ENCODE peak calls at places on chromosomes 1 and 21, in five cellular contexts. M, F, W, X and B are unnamed samples.

GRCh38 chr1:93196591-93196990 is 16.1 kb downstream of the CCDC18 start:
- DNase-seq in M (no peak), F (no peak), W (peak), X (no peak), B (no peak)

GRCh38 chr1:172815740-172816139 is 156.8 kb downstream of the FASLG start:
- DNase-seq in M (no peak), F (no peak), W (peak), X (no peak), B (no peak)

GRCh38 chr1:235883261-235883927 is 16.7 kb upstream of the LYST start:
- DNase-seq in M (peak), F (peak), W (peak), X (peak), B (peak)

GRCh38 chr1:103327054-103327719 is 198.3 kb upstream of the RNPC3 start:
- DNase-seq in M (no peak), F (no peak), W (no peak), X (no peak), B (no peak)

GRCh38 chr1:152654110-152654509 is 9.1 kb upstream of the LCE2D start:
- DNase-seq in M (no peak), F (peak), W (peak), X (no peak), B (peak)

GRCh38 chr1:218548764-218549163 is 203.6 kb downstream of the TGFB2 start:
- DNase-seq in M (no peak), F (no peak), W (no peak), X (no peak), B (no peak)

GRCh38 chr1:66346873-66347272 is 187.1 kb upstream of the SGIP1 start:
- DNase-seq in M (no peak), F (no peak), W (no peak), X (no peak), B (no peak)

GRCh38 chr1:175866776-175867175 is 123.4 kb upstream of the TNR start:
- DNase-seq in M (no peak), F (no peak), W (no peak), X (no peak), B (no peak)

GRCh38 chr1:168643152-168643551 is 66.7 kb downstream of the XCL1 start:
- DNase-seq in M (no peak), F (no peak), W (no peak), X (no peak), B (no peak)

GRCh38 chr1:228143480-228144212 is 3.6 kb downstream of the GUK1 start:
- DNase-seq in M (no peak), F (no peak), W (no peak), X (no peak), B (no peak)

GRCh38 chr1:151820940-151821339 is 10.7 kb downstream of the RORC start:
- DNase-seq in M (no peak), F (no peak), W (no peak), X (no peak), B (peak)

GRCh38 chr1:2304921-2305681 is 77.0 kb downstream of the SKI start:
- DNase-seq in M (no peak), F (no peak), W (no peak), X (no peak), B (no peak)

GRCh38 chr1:2585318-2586092 is 1.1 kb upstream of the PRXL2B start:
- DNase-seq in M (peak), F (peak), W (peak), X (peak), B (peak)

GRCh38 chr1:53654216-53655210 is 84.5 kb downstream of the GLIS1 start:
- DNase-seq in M (no peak), F (no peak), W (peak), X (no peak), B (no peak)

GRCh38 chr1:163069655-163070277 is 605 bp downstream of the RGS4 start:
- DNase-seq in M (no peak), F (no peak), W (no peak), X (no peak), B (no peak)

GRCh38 chr1:20640183-20640597 is 6.9 kb downstream of the PINK1 start:
- DNase-seq in M (no peak), F (peak), W (peak), X (no peak), B (peak)

GRCh38 chr1:165303415-165303814 is 53.1 kb downstream of the LMX1A start:
- DNase-seq in M (peak), F (no peak), W (no peak), X (no peak), B (no peak)

GRCh38 chr1:81478217-81478616 is 322.5 kb upstream of the ADGRL2 start:
- DNase-seq in M (peak), F (no peak), W (no peak), X (no peak), B (peak)

GRCh38 chr21:38958940-38959685 is 153.4 kb downstream of the ETS2 start:
- DNase-seq in M (peak), F (peak), W (peak), X (peak), B (peak)

GRCh38 chr21:37106998-37107397 is 33.9 kb downstream of the TTC3 start:
- DNase-seq in M (no peak), F (no peak), W (no peak), X (no peak), B (no peak)

GRCh38 chr1:150165622-150166612 is 16.2 kb downstream of the PLEKHO1 start:
- DNase-seq in M (peak), F (peak), W (peak), X (peak), B (peak)

GRCh38 chr1:169047074-169047473 is 59.4 kb upstream of the ATP1B1 start:
- DNase-seq in M (no peak), F (no peak), W (no peak), X (no peak), B (no peak)

GRCh38 chr1:21189906-21190500 is 13.3 kb upstream of the EIF4G3 start:
- DNase-seq in M (no peak), F (no peak), W (no peak), X (no peak), B (no peak)

GRCh38 chr1:8680628-8681316 is 136.7 kb downstream of the RERE start:
- DNase-seq in M (no peak), F (no peak), W (no peak), X (no peak), B (no peak)
- TF ChIP-seq CTCF in M (no peak), F (no peak), W (no peak), X (no peak), B (no peak)

DNA sequence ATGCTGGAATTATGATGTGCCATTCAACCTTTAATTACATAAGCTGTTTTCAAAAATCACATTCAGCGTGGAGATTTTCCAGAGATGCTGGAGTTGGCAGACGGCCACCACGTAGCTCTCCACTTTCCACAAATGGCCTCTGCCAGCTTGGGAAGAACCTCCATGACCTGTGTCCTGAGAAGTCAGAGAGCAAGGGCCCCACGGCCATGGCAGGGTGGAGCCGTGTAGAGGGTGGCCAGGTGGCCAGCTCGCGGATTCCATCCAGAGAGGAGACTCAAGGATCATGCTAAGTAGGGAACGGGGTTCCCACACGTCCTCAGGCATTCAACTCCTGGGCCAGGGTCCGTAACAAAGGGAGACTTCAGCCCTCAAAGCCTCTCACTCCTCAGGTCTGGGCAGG is 1.3 kb upstream of the GALE start:
- DNase-seq in M (no peak), F (no peak), W (no peak), X (no peak), B (no peak)
- TF ChIP-seq POLR2A in M (no peak), F (no peak), W (no peak), X (no peak), B (no peak)

GRCh38 chr1:14738235-14738634 is 139.8 kb downstream of the KAZN start:
- DNase-seq in M (no peak), F (no peak), W (no peak), X (no peak), B (no peak)

GRCh38 chr1:14739433-14739832 is 140.9 kb downstream of the KAZN start:
- DNase-seq in M (no peak), F (no peak), W (no peak), X (no peak), B (no peak)

GRCh38 chr1:14737561-14738094 is 139.1 kb downstream of the KAZN start:
- DNase-seq in M (no peak), F (no peak), W (no peak), X (no peak), B (no peak)

GRCh38 chr1:14740016-14740415 is 141.5 kb downstream of the KAZN start:
- DNase-seq in M (no peak), F (no peak), W (no peak), X (no peak), B (no peak)

GRCh38 chr1:14738647-14739046 is 140.2 kb downstream of the KAZN start:
- DNase-seq in M (no peak), F (no peak), W (no peak), X (no peak), B (no peak)
- TF ChIP-seq CTCF in M (no peak), F (no peak), W (no peak), X (no peak), B (no peak)

GRCh38 chr1:224329484-224329841 is 509 bp downstream of the NVL start:
- DNase-seq in M (no peak), F (no peak), W (peak), X (no peak), B (no peak)

GRCh38 chr1:224328644-224329043 is 1.3 kb downstream of the NVL start:
- DNase-seq in M (no peak), F (no peak), W (no peak), X (no peak), B (no peak)

GRCh38 chr1:224331326-224331725 is 1.4 kb upstream of the NVL start:
- DNase-seq in M (no peak), F (no peak), W (no peak), X (no peak), B (no peak)

GRCh38 chr1:224331824-224332223 is 1.9 kb upstream of the NVL start:
- DNase-seq in M (no peak), F (no peak), W (no peak), X (no peak), B (no peak)

GRCh38 chr1:224329842-224330753 is at the start of gene NVL:
- DNase-seq in M (peak), F (peak), W (peak), X (peak), B (peak)
- TF ChIP-seq POLR2A in M (peak), F (peak), W (peak), X (no peak), B (peak)

GRCh38 chr1:76919123-76919522 is 51.8 kb downstream of the ST6GALNAC5 start:
- DNase-seq in M (no peak), F (no peak), W (no peak), X (no peak), B (no peak)
- TF ChIP-seq CTCF in M (no peak), F (no peak), W (no peak), X (no peak), B (no peak)

DNA sequence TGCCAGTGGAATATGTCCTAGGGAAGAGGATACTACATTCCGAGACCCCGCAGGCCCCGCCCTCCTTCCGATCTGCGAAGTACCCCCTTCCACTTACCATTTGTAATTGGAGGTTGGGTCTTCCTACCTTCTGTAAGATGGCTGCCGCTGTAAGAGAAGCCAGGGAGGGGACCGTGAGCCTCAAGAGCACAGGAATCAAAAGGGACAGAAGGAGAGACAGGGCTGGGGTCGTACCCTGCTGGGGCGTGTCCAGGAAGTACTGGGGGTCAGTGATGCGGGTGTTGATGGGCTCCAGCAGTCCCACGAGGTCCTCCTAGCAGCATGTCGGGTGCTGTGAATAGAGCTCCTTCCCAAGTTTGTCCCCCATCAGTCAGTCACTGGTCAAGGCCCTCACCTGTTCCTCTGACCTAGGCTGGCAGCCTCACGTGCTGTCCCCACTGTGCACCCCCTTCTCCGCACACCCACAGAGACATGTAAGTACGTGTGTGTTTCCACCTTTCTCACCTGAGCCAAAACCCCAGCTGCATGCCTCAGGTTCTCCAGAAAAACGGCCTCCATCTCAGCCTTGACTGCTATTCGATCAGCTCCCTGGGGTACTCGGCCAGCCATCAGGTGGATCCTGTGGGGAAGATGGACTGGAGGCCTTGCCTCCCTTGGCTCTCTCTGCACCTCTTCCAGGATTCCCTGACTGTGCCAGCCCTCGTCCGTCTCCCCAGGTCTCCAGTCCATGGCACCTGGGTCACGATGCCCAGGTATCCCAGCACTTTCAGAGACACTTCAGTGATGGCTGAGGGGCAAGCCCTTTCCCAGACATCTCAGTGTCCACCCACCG is 1.8 kb downstream of the HYI start:
- DNase-seq in M (no peak), F (no peak), W (no peak), X (no peak), B (no peak)
- TF ChIP-seq POLR2A in M (no peak), F (no peak), W (no peak), X (no peak), B (peak)

GRCh38 chr1:232628335-232629214 is 1.4 kb downstream of the SIPA1L2 start:
- DNase-seq in M (no peak), F (no peak), W (peak), X (no peak), B (no peak)
- TF ChIP-seq CTCF in M (peak), F (peak), W (peak), X (no peak), B (peak)